ENCODE peak calls at places on chromosomes 12 and 14, in ten cellular contexts. C is RWPE1, O is astrocyte of the cerebellum, Z is endothelial cell, G is osteocyte, W is Calu3, F is breast epithelium, H is body of pancreas, L is OCI-LY7, K is AG09309. N is an unnamed sample.

GRCh38 chr12:76318773-76319594 is 29.2 kb downstream of the BBS10 start:
- DNase-seq in O (no peak), Z (no peak), H (no peak), W (no peak), K (no peak), C (no peak), F (no peak), L (no peak), G (no peak), N (no peak)

GRCh38 chr14:76926521-76927251 is 100.5 kb downstream of the LRRC74A start:
- DNase-seq in O (no peak), Z (no peak), W (no peak), H (no peak), L (peak), F (no peak), G (no peak), K (no peak), C (no peak), N (no peak)

GRCh38 chr14:70032447-70032846 is 153.2 kb downstream of the SMOC1 start:
- DNase-seq in G (no peak), C (peak), Z (no peak), O (no peak), F (peak), K (no peak), H (no peak), L (no peak), W (no peak), N (no peak)

GRCh38 chr12:52043386-52044212 is 7.6 kb upstream of the NR4A1 start:
- DNase-seq in Z (no peak), F (no peak), O (no peak), W (no peak), K (no peak), L (no peak), G (no peak), H (peak), C (no peak), N (peak)

GRCh38 chr12:572532-572899 is 90.7 kb downstream of the NINJ2 start:
- DNase-seq in C (no peak), G (no peak), K (no peak), O (no peak), L (no peak), Z (no peak), F (no peak), W (no peak), H (no peak), N (no peak)

GRCh38 chr12:52307836-52308806 is 13.1 kb downstream of the KRT83 start:
- DNase-seq in O (no peak), G (no peak), W (peak), Z (peak), K (no peak), L (no peak), F (peak), C (peak), H (peak), N (peak)

GRCh38 chr12:4154672-4155225 is 118.8 kb upstream of the CCND2 start:
- DNase-seq in Z (no peak), W (no peak), K (no peak), F (no peak), H (no peak), O (no peak), G (peak), C (no peak), L (no peak), N (no peak)

GRCh38 chr12:131274906-131275305 is 321.2 kb downstream of the ADGRD1 start:
- DNase-seq in F (no peak), L (no peak), Z (no peak), G (no peak), K (no peak), W (no peak), C (no peak), H (no peak), O (no peak), N (no peak)

GRCh38 chr14:65167072-65167645 is 64.8 kb upstream of the MAX start:
- DNase-seq in L (peak), W (no peak), Z (no peak), K (no peak), H (no peak), C (no peak), F (no peak), G (no peak), O (no peak), N (no peak)

GRCh38 chr14:72643317-72643801 is 250.5 kb downstream of the DPF3 start:
- DNase-seq in H (no peak), C (peak), O (peak), W (peak), L (no peak), Z (no peak), F (peak), K (peak), G (peak), N (no peak)

GRCh38 chr12:122393822-122394221 is 28.6 kb downstream of the CLIP1 start:
- DNase-seq in F (no peak), Z (no peak), W (no peak), O (no peak), C (no peak), K (no peak), G (no peak), L (no peak), H (no peak), N (no peak)

GRCh38 chr12:3881208-3881980 is 8.2 kb upstream of the PARP11 start:
- DNase-seq in Z (no peak), O (no peak), F (no peak), G (no peak), L (no peak), W (no peak), K (no peak), H (no peak), C (no peak), N (no peak)

GRCh38 chr12:31041033-31041564 is 32.6 kb upstream of the DDX11 start:
- DNase-seq in C (no peak), O (no peak), L (no peak), Z (no peak), W (no peak), G (no peak), K (no peak), H (no peak), F (no peak), N (no peak)

GRCh38 chr14:78164226-78164853 is 5.8 kb upstream of the NRXN3 start:
- DNase-seq in W (peak), F (no peak), G (no peak), C (peak), O (no peak), L (peak), H (peak), Z (peak), K (no peak), N (no peak)

GRCh38 chr14:68687746-68688145 is 105.1 kb downstream of the ZFP36L1 start:
- DNase-seq in O (no peak), F (no peak), G (no peak), W (peak), Z (no peak), K (peak), H (no peak), C (peak), L (no peak), N (no peak)

GRCh38 chr12:19430988-19431387 is 8.3 kb upstream of the AEBP2 start:
- DNase-seq in L (no peak), C (no peak), K (no peak), O (no peak), W (no peak), G (no peak), F (no peak), Z (no peak), H (no peak), N (no peak)

GRCh38 chr14:48723841-48724495 is 862.2 kb downstream of the RPS29 start:
- DNase-seq in K (no peak), H (no peak), F (no peak), C (no peak), O (peak), L (no peak), G (no peak), W (no peak), Z (no peak), N (no peak)

GRCh38 chr14:29227631-29228030 is 461.0 kb downstream of the FOXG1 start:
- DNase-seq in H (no peak), O (no peak), C (no peak), W (no peak), K (no peak), G (no peak), F (no peak), Z (no peak), L (no peak), N (no peak)

GRCh38 chr14:43539210-43539609 is 967.9 kb downstream of the FSCB start:
- DNase-seq in F (no peak), Z (peak), C (peak), H (peak), K (no peak), O (no peak), L (no peak), W (no peak), G (no peak), N (no peak)

GRCh38 chr12:42643881-42644579 is 54.5 kb upstream of the PRICKLE1 start:
- DNase-seq in Z (no peak), H (no peak), L (no peak), W (no peak), F (no peak), K (no peak), O (no peak), C (no peak), G (no peak), N (no peak)

GRCh38 chr12:65651060-65651459 is 173.2 kb upstream of the HMGA2 start:
- DNase-seq in F (no peak), G (no peak), H (no peak), O (no peak), C (no peak), K (no peak), W (no peak), Z (no peak), L (no peak), N (no peak)

GRCh38 chr12:69459477-69459876 is 10.7 kb upstream of the FRS2 start:
- DNase-seq in H (no peak), L (no peak), C (no peak), G (no peak), O (no peak), K (no peak), W (no peak), Z (no peak), F (no peak), N (no peak)

GRCh38 chr12:119749666-119750065 is 81.7 kb downstream of the PRKAB1 start:
- DNase-seq in K (no peak), F (no peak), H (no peak), G (no peak), L (no peak), C (no peak), Z (no peak), W (no peak), O (no peak), N (no peak)

GRCh38 chr14:105026789-105027563 is 6.1 kb upstream of the CDCA4 start:
- DNase-seq in G (no peak), O (no peak), H (no peak), C (peak), W (no peak), F (no peak), L (peak), Z (no peak), K (no peak), N (no peak)

GRCh38 chr12:32893458-32893857 is 3.1 kb downstream of the PKP2 start:
- DNase-seq in O (no peak), K (no peak), C (no peak), L (no peak), W (no peak), G (no peak), H (no peak), F (no peak), Z (no peak), N (no peak)

GRCh38 chr12:51401486-51401885 is 10.3 kb upstream of the GALNT6 start:
- DNase-seq in H (no peak), O (no peak), Z (no peak), C (no peak), K (no peak), L (no peak), G (no peak), F (no peak), W (no peak), N (no peak)

GRCh38 chr12:6072302-6072752 is 52.1 kb downstream of the VWF start:
- DNase-seq in O (no peak), K (no peak), F (no peak), L (no peak), G (no peak), Z (no peak), H (no peak), C (no peak), W (no peak), N (no peak)

GRCh38 chr12:71731439-71732356 is 23.0 kb upstream of the RAB21 start:
- DNase-seq in L (peak), W (peak), C (no peak), G (no peak), K (no peak), Z (no peak), H (no peak), F (no peak), O (no peak), N (no peak)

GRCh38 chr14:24275524-24276139 is 4.2 kb upstream of the RABGGTA start:
- DNase-seq in H (no peak), Z (no peak), L (peak), F (no peak), K (no peak), O (no peak), W (no peak), C (no peak), G (no peak), N (no peak)
- TF ChIP-seq CTCF in H (no peak), Z (no peak), L (peak), F (no peak), K (no peak), O (no peak), W (no peak), C (no peak), G (no peak), N (no peak)

GRCh38 chr14:90374813-90375212 is 22.0 kb upstream of the CALM1 start:
- DNase-seq in L (no peak), C (no peak), F (no peak), Z (no peak), O (no peak), H (no peak), K (no peak), W (no peak), G (no peak), N (no peak)

GRCh38 chr14:90375934-90376333 is 20.9 kb upstream of the CALM1 start:
- DNase-seq in L (no peak), K (no peak), C (no peak), H (no peak), G (no peak), Z (no peak), W (no peak), O (no peak), F (no peak), N (no peak)

GRCh38 chr14:90381011-90381790 is 15.6 kb upstream of the CALM1 start:
- DNase-seq in G (no peak), F (no peak), O (no peak), Z (no peak), K (no peak), L (peak), C (no peak), H (peak), W (no peak), N (peak)

GRCh38 chr14:90381999-90382451 is 14.8 kb upstream of the CALM1 start:
- DNase-seq in C (no peak), W (peak), H (peak), K (no peak), L (peak), Z (peak), F (peak), G (no peak), O (no peak), N (no peak)

DNA sequence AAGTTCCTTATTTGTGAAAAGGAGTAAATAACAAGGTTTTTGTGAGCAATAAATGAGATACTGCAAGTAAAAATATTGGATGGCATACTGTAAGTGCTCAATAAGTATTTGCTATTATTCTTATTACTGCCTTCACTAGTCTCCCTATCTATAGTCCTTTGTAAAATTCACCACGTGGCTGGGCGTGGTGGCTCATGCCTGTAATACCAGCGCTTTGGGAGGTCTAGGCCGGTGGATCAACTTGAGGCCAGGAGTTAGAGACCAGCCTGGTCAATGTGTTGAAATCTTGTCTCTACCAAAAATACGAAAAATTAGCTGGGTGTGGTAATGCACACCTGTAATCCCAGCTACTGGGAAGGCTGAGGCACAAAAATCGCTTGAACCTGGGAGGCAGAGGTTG is 18.6 kb upstream of the CALM1 start:
- DNase-seq in W (peak), C (no peak), G (no peak), L (no peak), K (no peak), F (no peak), Z (no peak), O (no peak), H (no peak), N (no peak)
- TF ChIP-seq CTCF in W (no peak), C (no peak), G (no peak), L (no peak), K (no peak), F (no peak), Z (no peak), O (no peak), H (no peak), N (no peak)

GRCh38 chr12:18246057-18246456 is 15.3 kb upstream of the PIK3C2G start:
- DNase-seq in W (no peak), O (no peak), L (no peak), H (no peak), F (no peak), G (no peak), K (no peak), Z (no peak), C (no peak), N (no peak)

DNA sequence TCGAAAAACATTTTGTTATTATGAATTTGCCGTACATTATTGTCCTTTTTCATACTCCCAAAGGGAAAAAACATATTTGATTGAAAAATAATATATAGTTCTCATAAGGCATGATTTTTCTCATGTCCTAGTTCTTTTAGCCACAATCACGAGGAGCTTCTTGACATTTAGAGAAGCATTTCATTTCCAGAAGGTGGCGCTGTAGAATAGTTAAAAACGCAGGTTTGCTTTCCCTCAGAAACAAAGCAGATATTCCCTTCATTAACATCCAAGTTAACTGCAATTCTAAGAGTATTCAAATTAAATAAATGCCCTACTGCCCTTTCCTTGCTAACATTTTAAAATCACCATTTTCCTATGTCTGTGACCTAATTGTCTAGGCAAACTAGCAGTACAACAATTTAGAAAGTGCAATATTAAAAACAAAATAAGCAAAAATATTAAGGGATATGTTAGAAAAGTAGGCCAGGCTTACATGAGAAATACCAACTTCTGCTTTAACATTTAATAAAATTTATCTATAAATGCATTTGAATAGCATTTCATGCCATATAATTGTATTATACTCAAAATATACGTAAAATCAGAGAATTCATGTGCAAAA is 10.9 kb upstream of the PIK3C2G start:
- DNase-seq in K (peak), C (peak), L (peak), F (no peak), O (peak), Z (peak), G (no peak), W (peak), H (no peak), N (no peak)
- TF ChIP-seq CTCF in K (peak), C (peak), L (peak), F (peak), O (peak), Z (peak), G (peak), W (peak), H (peak), N (peak)

GRCh38 chr12:128693771-128694170 is 130.0 kb downstream of the SLC15A4 start:
- DNase-seq in Z (no peak), C (no peak), F (no peak), O (no peak), W (no peak), K (no peak), L (no peak), H (no peak), G (no peak), N (no peak)
- TF ChIP-seq CTCF in Z (no peak), C (no peak), F (no peak), O (no peak), W (no peak), K (no peak), L (no peak), H (no peak), G (no peak), N (no peak)

DNA sequence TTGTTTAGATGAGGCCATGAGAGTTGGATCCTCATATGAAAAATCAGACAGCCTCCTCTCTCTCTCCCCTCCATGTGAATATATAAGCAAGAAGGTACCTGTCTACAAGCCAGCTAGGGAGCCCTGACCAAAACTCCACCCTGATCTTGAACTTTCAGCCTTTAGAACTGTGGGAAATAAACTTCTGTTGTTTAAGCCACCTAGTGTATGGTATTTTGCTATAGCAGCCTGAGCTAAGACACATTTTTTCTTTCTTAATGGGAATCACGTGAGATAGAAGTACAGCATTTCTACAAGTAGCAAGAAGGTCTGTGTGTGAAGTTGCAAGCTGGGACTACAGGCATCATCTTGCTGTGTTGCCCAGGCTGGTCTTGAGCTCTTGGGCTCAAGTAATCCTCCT is 16.3 kb upstream of the ABHD12B start:
- DNase-seq in W (no peak), H (no peak), O (no peak), C (no peak), G (no peak), F (no peak), L (no peak), K (no peak), Z (no peak), N (no peak)
- TF ChIP-seq CTCF in W (no peak), H (no peak), O (no peak), C (no peak), G (peak), F (no peak), L (no peak), K (no peak), Z (no peak), N (no peak)

GRCh38 chr12:109435428-109436180 is 41.5 kb downstream of the KCTD10 start:
- DNase-seq in F (no peak), Z (no peak), W (no peak), H (no peak), O (no peak), L (no peak), G (no peak), K (no peak), C (no peak), N (no peak)

GRCh38 chr12:109432431-109432830 is 44.7 kb downstream of the KCTD10 start:
- DNase-seq in O (no peak), F (no peak), H (no peak), L (no peak), K (no peak), C (peak), Z (no peak), W (no peak), G (no peak), N (no peak)

GRCh38 chr12:109434556-109434955 is 42.5 kb downstream of the KCTD10 start:
- DNase-seq in W (no peak), C (no peak), O (no peak), F (no peak), L (no peak), Z (no peak), H (no peak), G (no peak), K (no peak), N (no peak)

GRCh38 chr12:109432842-109433304 is 44.2 kb downstream of the KCTD10 start:
- DNase-seq in H (peak), K (peak), L (peak), Z (peak), G (peak), F (peak), O (peak), W (peak), C (peak), N (peak)

DNA sequence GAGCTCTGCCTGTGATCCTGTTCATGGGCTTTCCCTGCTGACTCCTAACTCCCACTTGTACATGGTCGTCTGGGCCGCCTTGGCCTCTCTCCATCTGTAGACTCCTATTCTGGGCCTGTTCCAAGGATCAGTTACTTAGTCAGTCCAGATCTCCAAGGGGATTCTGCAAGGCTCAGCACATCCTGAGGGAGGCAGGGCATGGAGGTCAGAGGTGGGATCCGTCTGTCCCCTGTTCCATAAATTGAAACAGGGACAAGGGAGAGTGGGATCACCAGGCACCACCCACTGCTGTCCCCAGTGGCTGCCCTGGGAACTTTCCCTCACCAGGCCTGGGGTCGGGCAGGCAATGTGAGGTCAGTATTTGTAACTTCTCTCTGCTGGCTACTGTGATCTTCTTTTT is 43.5 kb downstream of the KCTD10 start:
- DNase-seq in L (no peak), O (no peak), K (no peak), G (no peak), Z (peak), F (no peak), H (no peak), W (peak), C (no peak), N (no peak)
- TF ChIP-seq CTCF in L (peak), O (peak), K (no peak), G (peak), Z (peak), F (no peak), H (no peak), W (peak), C (no peak), N (no peak)

GRCh38 chr12:129538137-129538536 is 365.7 kb downstream of the TMEM132D start:
- DNase-seq in H (no peak), W (no peak), C (no peak), G (no peak), O (no peak), Z (no peak), F (no peak), L (no peak), K (no peak), N (no peak)
- TF ChIP-seq CTCF in H (no peak), W (no peak), C (no peak), G (no peak), O (no peak), Z (no peak), F (no peak), L (no peak), K (no peak), N (no peak)

N was measured in coronary artery.